ENCODE peak calls at places on chromosomes 4 and X, in six cellular contexts. N is left lung, U is cardiac muscle cell, S is HCT116, I is suprapubic skin, F is ovary. T is an unnamed sample.

GRCh38 chr4:75168548-75168947 is 235.6 kb downstream of the PARM1 start:
- DNase-seq in N (no peak), U (no peak), S (no peak), I (no peak), F (no peak), T (no peak)

GRCh38 chr4:23819041-23819511 is 70.8 kb downstream of the PPARGC1A start:
- DNase-seq in N (no peak), U (peak; percentile 64), S (no peak), I (no peak), F (no peak), T (no peak)

GRCh38 chr4:121164291-121164690 is at the start of gene TNIP3:
- DNase-seq in N (no peak), U (no peak), S (no peak), I (no peak), F (no peak), T (no peak)

GRCh38 chr4:152408514-152409327 is 127.2 kb downstream of the FBXW7 start:
- DNase-seq in N (no peak), U (peak; percentile 49), S (peak; percentile 15), I (no peak), F (no peak), T (no peak)

GRCh38 chr4:122293374-122294365 is 85.1 kb upstream of the ADAD1 start:
- DNase-seq in N (peak; percentile 40), U (no peak), S (no peak), I (peak; percentile 52), F (no peak), T (no peak)

GRCh38 chrX:32520789-32521188 is 690.6 kb downstream of the DMD start:
- DNase-seq in N (no peak), U (no peak), S (no peak), I (no peak), F (no peak), T (no peak)

GRCh38 chrX:15437724-15438123 is 53.5 kb upstream of the VEGFD start:
- DNase-seq in N (no peak), U (no peak), S (no peak), I (no peak), F (no peak), T (no peak)

GRCh38 chrX:154049209-154050112 is 29.8 kb upstream of the IRAK1 start:
- DNase-seq in N (no peak), U (no peak), S (no peak), I (no peak), F (no peak), T (no peak)

GRCh38 chr4:39044947-39045734 is 12.9 kb upstream of the TMEM156 start:
- DNase-seq in N (no peak), U (peak; percentile 67), S (no peak), I (no peak), F (peak; percentile 37), T (no peak)

GRCh38 chrX:56600141-56600540 is 36.7 kb downstream of the UBQLN2 start:
- DNase-seq in N (no peak), U (no peak), S (no peak), I (no peak), F (no peak), T (no peak)

GRCh38 chr4:116877069-116877468 is 208.3 kb downstream of the TRAM1L1 start:
- DNase-seq in N (no peak), U (no peak), S (no peak), I (no peak), F (no peak), T (no peak)

GRCh38 chrX:154378059-154378798 is 866 bp upstream of the EMD start:
- DNase-seq in N (peak; percentile 83), U (no peak), S (no peak), I (no peak), F (peak; percentile 68), T (peak; percentile 73)

GRCh38 chr4:152780267-152780811 is 585 bp downstream of the ARFIP1 start:
- DNase-seq in N (no peak), U (no peak), S (no peak), I (no peak), F (no peak), T (no peak)

GRCh38 chrX:57904481-57904880 is 5.8 kb downstream of the ZXDA start:
- DNase-seq in N (no peak), U (no peak), S (no peak), I (no peak), F (no peak), T (no peak)

GRCh38 chr4:125313989-125314602 is 659 bp upstream of the FAT4 start:
- DNase-seq in N (no peak), U (peak; percentile 5), S (no peak), I (no peak), F (no peak), T (no peak)

GRCh38 chrX:105190252-105190853 is 30.1 kb downstream of the TEX13A start:
- DNase-seq in N (no peak), U (peak; percentile 55), S (no peak), I (no peak), F (no peak), T (no peak)

GRCh38 chr4:53476232-53477037 is 99.0 kb downstream of the FIP1L1 start:
- DNase-seq in N (no peak), U (no peak), S (no peak), I (peak; percentile 68), F (no peak), T (no peak)

GRCh38 chr4:145487626-145488025 is 6.0 kb downstream of the SMAD1 start:
- DNase-seq in N (no peak), U (no peak), S (no peak), I (no peak), F (no peak), T (no peak)

GRCh38 chr4:65311120-65311519 is 359.2 kb downstream of the EPHA5 start:
- DNase-seq in N (no peak), U (no peak), S (no peak), I (no peak), F (no peak), T (no peak)

GRCh38 chrX:20091499-20091898 is 25.2 kb downstream of the MAP7D2 start:
- DNase-seq in N (no peak), U (no peak), S (no peak), I (no peak), F (no peak), T (no peak)

GRCh38 chr4:87120411-87121162 is 99.8 kb downstream of the KLHL8 start:
- DNase-seq in N (peak; percentile 70), U (peak; percentile 45), S (no peak), I (no peak), F (peak; percentile 49), T (peak; percentile 80)

GRCh38 chr4:140724780-140725179 is 31.4 kb downstream of the TBC1D9 start:
- DNase-seq in N (no peak), U (no peak), S (no peak), I (no peak), F (no peak), T (no peak)

GRCh38 chr4:86594559-86595425 is 677 bp downstream of the PTPN13 start:
- DNase-seq in N (peak; percentile 88), U (peak; percentile 72), S (peak; percentile 13), I (peak; percentile 77), F (peak; percentile 47), T (peak; percentile 55)

GRCh38 chrX:80138938-80139337 is 124.4 kb downstream of the TBX22 start:
- DNase-seq in N (no peak), U (no peak), S (no peak), I (no peak), F (no peak), T (no peak)

GRCh38 chr4:175109933-175110332 is 191.8 kb downstream of the ADAM29 start:
- DNase-seq in N (no peak), U (no peak), S (no peak), I (no peak), F (no peak), T (no peak)

GRCh38 chrX:103794117-103794516 is 17.5 kb downstream of the PLP1 start:
- DNase-seq in N (no peak), U (no peak), S (no peak), I (no peak), F (no peak), T (no peak)
- H3K27ac ChIP-seq in N (no peak overlapping the region), U (no peak overlapping the region), S (no peak overlapping the region), I (no peak overlapping the region), F (no peak overlapping the region), T (no peak overlapping the region)

DNA sequence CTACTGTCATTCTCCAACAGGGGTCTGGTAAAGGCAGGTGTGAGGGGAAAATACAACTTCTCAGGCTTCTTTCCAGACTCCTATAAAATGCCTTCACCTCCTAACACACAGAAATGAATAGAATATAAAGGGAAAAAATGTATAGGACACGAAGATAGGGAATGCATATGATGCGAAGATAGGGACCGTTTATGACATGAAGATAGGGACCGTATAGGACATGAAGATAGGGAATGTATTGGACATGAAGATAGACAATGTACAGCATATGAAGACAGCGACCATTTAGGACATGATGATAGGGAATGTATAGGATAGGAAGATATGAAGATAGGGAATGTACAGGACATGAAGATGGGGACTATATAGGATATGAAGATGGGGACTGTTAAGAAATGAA is 10.5 kb downstream of the IRF2 start:
- DNase-seq in N (no peak), U (no peak), S (no peak), I (no peak), F (no peak), T (no peak)
- H3K4me1 ChIP-seq in N (peaks cover 50% of the 10 kb centered on the region), U (peaks cover 13% of the 10 kb centered on the region), S (no peaks in the 10 kb centered on the region), I (peaks cover 14% of the 10 kb centered on the region), F (peaks cover 12% of the 10 kb centered on the region), T (no peaks in the 10 kb centered on the region)

GRCh38 chrX:71976753-71977152 is 66.1 kb downstream of the NHSL2 start:
- DNase-seq in N (no peak), U (no peak), S (no peak), I (no peak), F (no peak), T (no peak)
- H3K27me3 ChIP-seq in N (no peaks in the 10 kb centered on the region), U (no peaks in the 10 kb centered on the region), S (no peaks in the 10 kb centered on the region), I (no peaks in the 10 kb centered on the region), F (no peaks in the 10 kb centered on the region), T (no peaks in the 10 kb centered on the region)

GRCh38 chr4:113145519-113146291 is 96.3 kb downstream of the ANK2 start:
- DNase-seq in N (peak; percentile 32), U (peak; percentile 87), S (no peak), I (no peak), F (peak; percentile 33), T (no peak)

GRCh38 chr4:113142351-113142750 is 92.9 kb downstream of the ANK2 start:
- DNase-seq in N (no peak), U (no peak), S (no peak), I (no peak), F (no peak), T (no peak)

GRCh38 chr4:113146876-113147358 is 97.5 kb downstream of the ANK2 start:
- DNase-seq in N (no peak), U (no peak), S (no peak), I (no peak), F (peak; percentile 17), T (no peak)

GRCh38 chr4:113145147-113145518 is 95.7 kb downstream of the ANK2 start:
- DNase-seq in N (no peak), U (no peak), S (no peak), I (no peak), F (no peak), T (no peak)

GRCh38 chr4:113141901-113142346 is 92.5 kb downstream of the ANK2 start:
- DNase-seq in N (no peak), U (no peak), S (peak; percentile 63), I (no peak), F (no peak), T (no peak)
- H3K27ac ChIP-seq in N (no peak overlapping the region), U (peak overlapping the region; percentile 8), S (no peak overlapping the region), I (no peak overlapping the region), F (no peak overlapping the region), T (no peak overlapping the region)

DNA sequence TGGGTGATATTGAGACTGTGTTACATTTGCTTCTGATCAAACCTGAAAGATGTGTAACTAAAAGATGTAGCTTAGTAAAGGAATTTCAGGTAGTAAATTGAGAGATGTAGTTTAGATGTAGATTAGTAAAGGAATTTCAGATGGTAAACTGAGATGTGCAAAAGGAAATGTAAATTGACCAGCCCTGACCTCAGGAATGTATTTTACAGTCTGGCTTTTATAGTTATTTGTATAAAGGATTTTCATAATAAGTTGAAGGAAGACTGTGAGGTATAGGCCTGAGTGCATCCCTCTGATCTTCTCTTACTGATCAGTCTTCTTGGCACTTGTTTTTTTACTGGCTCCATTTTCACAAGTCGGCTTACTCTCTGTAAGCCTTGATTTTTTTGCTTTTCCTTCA is 3.2 kb downstream of the KLHL2 start:
- DNase-seq in N (no peak), U (no peak), S (no peak), I (no peak), F (no peak), T (no peak)
- H3K4me1 ChIP-seq in N (peaks cover 81% of the 10 kb centered on the region), U (peaks cover 31% of the 10 kb centered on the region), S (peaks cover 50% of the 10 kb centered on the region), I (peaks cover 38% of the 10 kb centered on the region), F (peaks cover 4% of the 10 kb centered on the region), T (no peaks in the 10 kb centered on the region)

T was measured in uterus.